ENCODE peak calls at places on chromosomes 12 and 14, in four cellular contexts. M is endodermal cell; X is CD8-positive, alpha-beta T cell; R is stomach. V is an unnamed sample. For H3K4me1, the result is how much of the 10 kb centered on the place peaks cover.

GRCh38 chr12:70643927-70644326 is 6.7 kb upstream of the PTPRB start:
- DNase-seq in M (no peak), X (no peak), R (no peak), V (no peak)

GRCh38 chr12:15322164-15323054 is at the start of gene PTPRO:
- DNase-seq in M (peak), X (no peak), R (no peak), V (no peak)

GRCh38 chr14:54743382-54743781 is 159.2 kb downstream of the GCH1 start:
- DNase-seq in M (no peak), X (no peak), R (no peak), V (no peak)

GRCh38 chr12:125773033-125773432 is 707.8 kb downstream of the AACS start:
- DNase-seq in M (peak), X (no peak), R (no peak), V (no peak)

GRCh38 chr12:57368349-57369095 is 62.3 kb downstream of the R3HDM2 start:
- DNase-seq in M (no peak), X (no peak), R (no peak), V (no peak)

GRCh38 chr12:58176296-58176869 is 235.0 kb downstream of the ATP23 start:
- DNase-seq in M (peak), X (no peak), R (peak), V (no peak)

GRCh38 chr12:71469235-71469873 is 29.8 kb downstream of the LGR5 start:
- DNase-seq in M (peak), X (no peak), R (no peak), V (no peak)

GRCh38 chr14:84445486-84445885 is 1084.5 kb upstream of the FLRT2 start:
- DNase-seq in M (no peak), X (no peak), R (no peak), V (no peak)

GRCh38 chr14:55963295-55963694 is 154.9 kb upstream of the PELI2 start:
- DNase-seq in M (no peak), X (no peak), R (no peak), V (no peak)

GRCh38 chr14:41385787-41386186 is 220.9 kb upstream of the LRFN5 start:
- DNase-seq in M (no peak), X (no peak), R (no peak), V (no peak)

GRCh38 chr12:3935078-3935477 is 61.9 kb upstream of the PARP11 start:
- DNase-seq in M (no peak), X (no peak), R (no peak), V (peak)

GRCh38 chr12:90899456-90900182 is 55.4 kb downstream of the CCER1 start:
- DNase-seq in M (no peak), X (no peak), R (no peak), V (no peak)

GRCh38 chr12:109724321-109724892 is 10.8 kb downstream of the FAM222A start:
- DNase-seq in M (no peak), X (no peak), R (no peak), V (no peak)

GRCh38 chr12:70590549-70591226 is 46.5 kb downstream of the PTPRB start:
- DNase-seq in M (no peak), X (no peak), R (no peak), V (no peak)

GRCh38 chr12:115118177-115118724 is 434.3 kb upstream of the TBX3 start:
- DNase-seq in M (no peak), X (no peak), R (no peak), V (no peak)

GRCh38 chr14:103695331-103696026 is 19.8 kb downstream of the XRCC3 start:
- DNase-seq in M (no peak), X (no peak), R (no peak), V (no peak)

GRCh38 chr12:10395390-10395998 is 5.7 kb upstream of the KLRK1 start:
- DNase-seq in M (peak), X (no peak), R (peak), V (no peak)

GRCh38 chr12:51262758-51263177 is 7.4 kb downstream of the SMAGP start:
- DNase-seq in M (peak), X (peak), R (peak), V (peak)

GRCh38 chr12:108939594-108939993 is 59.7 kb downstream of the DAO start:
- DNase-seq in M (peak), X (no peak), R (no peak), V (no peak)

GRCh38 chr14:89618821-89619551 is 202.0 kb upstream of the FOXN3 start:
- DNase-seq in M (peak), X (peak), R (peak), V (peak)

GRCh38 chr12:63276537-63277365 is 125.8 kb upstream of the AVPR1A start:
- DNase-seq in M (peak), X (no peak), R (peak), V (no peak)

GRCh38 chr12:85804663-85805062 is 31.5 kb downstream of the RASSF9 start:
- DNase-seq in M (no peak), X (no peak), R (no peak), V (no peak)

GRCh38 chr12:25423355-25423754 is 129.7 kb downstream of the LMNTD1 start:
- DNase-seq in M (no peak), X (no peak), R (peak), V (no peak)

GRCh38 chr12:116958402-116959197 is 47.9 kb downstream of the FBXW8 start:
- DNase-seq in M (peak), X (no peak), R (no peak), V (no peak)

GRCh38 chr12:113231275-113232231 is 10.3 kb downstream of the TPCN1 start:
- DNase-seq in M (peak), X (no peak), R (peak), V (no peak)

GRCh38 chr14:24403294-24404013 is 4.7 kb downstream of the NYNRIN start:
- DNase-seq in M (no peak), X (no peak), R (peak), V (no peak)
- H3K4me1 ChIP-seq in M (under half), X (under half), R (under half), V (under half)

GRCh38 chr14:93960108-93960475 is 16.3 kb downstream of the ASB2 start:
- DNase-seq in M (no peak), X (no peak), R (no peak), V (no peak)

GRCh38 chr14:93960774-93961438 is 15.5 kb downstream of the ASB2 start:
- DNase-seq in M (no peak), X (no peak), R (no peak), V (no peak)

GRCh38 chr14:93962701-93963601 is 13.4 kb downstream of the ASB2 start:
- DNase-seq in M (no peak), X (peak), R (no peak), V (peak)

GRCh38 chr14:93963692-93964091 is 12.7 kb downstream of the ASB2 start:
- DNase-seq in M (no peak), X (no peak), R (no peak), V (no peak)

DNA sequence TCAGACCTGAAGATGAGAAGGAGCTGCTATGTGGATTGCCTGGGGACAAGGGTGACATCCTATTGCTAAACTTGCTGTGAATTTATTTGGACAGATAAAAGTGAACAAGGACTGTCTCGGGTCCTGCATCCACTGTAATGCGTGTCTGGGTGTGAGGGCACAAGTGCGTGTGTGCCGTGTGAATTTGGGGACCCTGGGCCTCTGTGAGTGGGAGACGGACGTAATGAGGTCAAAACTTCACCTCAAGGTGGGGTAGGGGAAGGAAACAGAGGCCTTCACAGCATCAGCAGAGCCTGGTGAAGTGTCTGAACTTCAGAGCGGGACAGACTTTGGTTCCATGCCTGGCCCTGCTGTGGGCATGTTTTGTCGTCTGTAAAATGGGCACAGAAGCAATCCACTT is 14.8 kb downstream of the ASB2 start:
- DNase-seq in M (no peak), X (no peak), R (no peak), V (no peak)
- H3K27ac ChIP-seq in M (no peak), X (no peak), R (no peak), V (no peak)

GRCh38 chr14:63478024-63478423 is 65.2 kb downstream of the PPP2R5E start:
- DNase-seq in M (no peak), X (no peak), R (no peak), V (no peak)
- H3K4me1 ChIP-seq in M (under half), X (under half), R (under half), V (under half)

GRCh38 chr14:95133282-95133681 is 24.0 kb downstream of the DICER1 start:
- DNase-seq in M (no peak), X (no peak), R (no peak), V (no peak)
- H3K27ac ChIP-seq in M (peak), X (no peak), R (no peak), V (no peak)

GRCh38 chr12:120832712-120833111 is 71.4 kb downstream of the SPPL3 start:
- DNase-seq in M (no peak), X (no peak), R (no peak), V (no peak)
- H3K4me1 ChIP-seq in M (under half), X (under half), R (under half), V (under half)

GRCh38 chr12:46786774-46787173 is 39.0 kb downstream of the SLC38A4 start:
- DNase-seq in M (no peak), X (no peak), R (no peak), V (no peak)
- H3K27ac ChIP-seq in M (no peak), X (no peak), R (no peak), V (no peak)

DNA sequence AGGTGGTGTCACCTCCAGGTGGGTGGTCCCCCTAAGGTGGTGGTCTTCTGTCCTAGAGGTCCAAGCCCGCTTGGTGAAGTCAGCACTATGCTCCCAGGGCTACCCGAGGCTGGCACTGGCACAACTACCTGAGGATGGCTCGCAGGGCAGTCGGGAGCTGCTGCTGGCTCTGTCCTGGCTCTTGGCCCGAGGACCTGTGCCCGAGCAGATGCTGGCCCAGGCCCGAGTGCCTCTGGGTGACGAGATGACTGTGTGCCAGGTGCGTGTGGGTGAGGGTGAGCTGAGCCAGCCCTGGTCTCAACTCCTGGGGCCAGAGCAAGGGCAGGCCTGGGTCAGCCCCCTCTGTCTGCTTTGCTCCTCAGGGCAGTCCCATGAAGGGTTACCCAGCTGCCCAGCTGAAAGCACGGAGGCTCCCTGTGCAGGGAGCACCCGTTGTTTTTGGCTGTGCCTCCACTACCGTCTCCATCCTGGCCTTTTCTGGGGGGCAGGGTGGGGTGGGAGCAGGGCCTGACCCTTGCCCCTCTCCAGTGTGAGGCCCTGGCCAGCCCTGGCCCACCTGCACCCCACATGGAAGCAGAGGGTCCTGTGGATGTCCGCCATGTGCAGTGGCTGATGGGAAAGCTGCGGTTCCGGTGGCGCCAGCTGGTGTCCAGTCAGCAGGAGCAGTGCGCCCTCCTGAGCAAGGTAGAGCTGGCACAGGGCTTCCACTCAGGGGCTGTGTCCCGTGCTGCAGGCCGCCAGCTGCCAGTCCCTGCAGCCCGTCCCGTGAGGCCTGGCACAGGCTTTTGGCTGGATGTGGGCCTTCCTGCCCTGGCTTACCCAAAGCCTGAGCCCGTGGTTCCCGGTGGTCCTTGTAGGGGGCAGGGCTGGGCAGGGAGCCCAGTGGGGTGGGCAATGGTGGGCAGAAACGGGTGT is 1.3 kb downstream of the TEDC1 start:
- DNase-seq in M (peak), X (no peak), R (no peak), V (no peak)
- H3K4me1 ChIP-seq in M (under half), X (under half), R (under half), V (under half)

GRCh38 chr12:66831495-66831894 is 152.6 kb upstream of the GRIP1 start:
- DNase-seq in M (no peak), X (no peak), R (no peak), V (no peak)

GRCh38 chr12:66832997-66833396 is 154.1 kb upstream of the GRIP1 start:
- DNase-seq in M (no peak), X (no peak), R (no peak), V (no peak)

GRCh38 chr12:66823857-66824570 is 145.1 kb upstream of the GRIP1 start:
- DNase-seq in M (no peak), X (no peak), R (no peak), V (no peak)

DNA sequence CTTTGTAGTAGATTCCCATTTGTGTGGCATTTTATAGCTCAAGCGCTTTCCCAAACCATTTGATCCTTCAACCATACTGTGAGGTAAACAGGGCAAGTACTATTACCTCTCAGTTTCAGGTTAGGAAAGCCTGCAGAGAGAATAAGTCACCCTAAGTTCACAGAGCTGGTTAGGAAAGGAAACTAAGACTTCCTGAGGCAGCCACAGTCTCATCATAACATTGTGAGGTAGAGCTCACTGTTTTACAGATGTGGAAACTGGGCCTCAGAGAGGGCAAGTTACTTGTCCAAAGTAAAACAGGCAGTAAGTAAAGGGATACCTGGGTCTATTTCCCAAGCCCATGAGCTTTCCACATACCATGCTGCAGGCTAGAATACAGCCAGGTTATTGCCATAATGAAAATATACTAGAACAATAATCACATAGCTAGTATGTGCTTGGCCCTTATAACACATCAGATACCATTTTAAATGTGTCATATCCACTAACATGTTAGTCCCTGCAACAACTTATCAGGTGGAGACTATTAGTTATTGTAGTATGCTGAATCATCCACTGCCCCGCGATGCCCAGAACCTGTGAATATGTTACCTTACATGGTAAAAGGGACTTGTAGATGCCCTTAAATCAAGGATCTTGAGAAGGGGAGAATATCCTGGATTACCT is 150.9 kb upstream of the GRIP1 start:
- DNase-seq in M (no peak), X (no peak), R (no peak), V (no peak)
- H3K27ac ChIP-seq in M (no peak), X (no peak), R (no peak), V (no peak)

DNA sequence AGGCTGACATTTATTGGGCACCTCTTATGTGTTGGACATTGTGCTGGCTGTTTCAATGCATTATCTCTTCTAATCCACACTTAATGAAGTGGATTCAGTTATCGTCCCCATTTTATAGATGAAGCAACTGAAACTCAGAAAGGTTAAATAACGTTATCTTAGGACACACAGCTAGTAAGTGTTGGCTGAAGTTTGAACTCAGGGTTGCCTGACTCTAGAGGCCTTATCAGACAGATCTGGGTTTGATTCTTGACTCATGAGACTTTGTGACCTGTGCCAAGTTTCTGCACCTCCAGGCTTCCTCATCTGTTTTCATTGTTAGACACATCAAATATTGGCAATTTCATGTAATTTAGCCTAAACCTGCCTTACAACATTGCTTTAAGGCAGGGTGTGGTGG is 18.2 kb upstream of the IRF2BPL start:
- DNase-seq in M (no peak), X (no peak), R (no peak), V (no peak)
- H3K4me1 ChIP-seq in M (under half), X (under half), R (half or more), V (under half)

GRCh38 chr12:82473111-82473754 is 114.9 kb downstream of the METTL25 start:
- DNase-seq in M (peak), X (no peak), R (no peak), V (no peak)

GRCh38 chr12:82474798-82475184 is 116.5 kb downstream of the METTL25 start:
- DNase-seq in M (no peak), X (no peak), R (no peak), V (no peak)

GRCh38 chr12:82474181-82474797 is 116.0 kb downstream of the METTL25 start:
- DNase-seq in M (no peak), X (no peak), R (no peak), V (no peak)

GRCh38 chr12:82468563-82468962 is 110.2 kb downstream of the METTL25 start:
- DNase-seq in M (no peak), X (no peak), R (no peak), V (no peak)

DNA sequence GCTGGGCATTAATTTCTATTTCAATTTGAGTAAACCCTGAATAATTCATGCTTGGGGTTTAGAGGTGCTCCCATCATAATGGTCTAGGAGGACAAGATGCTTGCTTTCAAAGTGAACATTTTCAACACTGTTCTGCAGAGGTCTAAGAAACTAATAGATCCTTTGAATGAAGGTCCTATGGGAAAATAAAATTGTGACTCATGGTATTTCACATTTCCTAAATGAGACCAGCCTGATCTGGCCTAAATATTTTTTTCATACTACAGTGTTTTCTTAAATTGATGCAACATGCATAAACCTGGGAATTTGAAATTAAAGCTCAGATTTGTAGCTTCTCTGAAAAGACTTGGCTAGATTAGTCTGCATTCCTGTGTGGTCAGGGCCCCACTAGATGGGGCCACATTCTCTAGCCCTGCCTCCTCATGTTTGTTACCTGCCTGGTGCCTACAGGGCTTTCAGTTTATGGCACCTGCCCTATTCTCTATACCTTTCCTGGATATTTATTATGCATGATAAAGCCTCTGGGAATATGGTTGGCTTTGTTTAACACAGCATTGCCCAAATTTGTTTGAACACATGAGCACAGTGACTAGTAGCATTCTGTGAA is 112.7 kb downstream of the METTL25 start:
- DNase-seq in M (peak), X (no peak), R (no peak), V (no peak)
- H3K27ac ChIP-seq in M (no peak), X (no peak), R (no peak), V (no peak)